ENCODE peak calls at places on chromosomes 13 and 19, in four cellular contexts. A is pancreas, S is WTC11, U is HCT116. I is an unnamed sample.

GRCh38 chr19:29860492-29860891 is 48.7 kb downstream of the CCNE1 start:
- ATAC-seq in S (peak), A (no peak), U (peak), I (no peak)

GRCh38 chr13:108346376-108346775 is 76.9 kb downstream of the TNFSF13B start:
- ATAC-seq in A (peak), U (no peak), S (peak), I (no peak)

GRCh38 chr19:21677696-21678418 is 89.5 kb downstream of the ZNF100 start:
- ATAC-seq in A (peak), U (no peak), S (peak), I (no peak)

GRCh38 chr13:26557393-26558073 is at the start of gene WASF3:
- ATAC-seq in S (peak), U (peak), A (peak), I (peak)

GRCh38 chr19:5214371-5214770 is 126.2 kb downstream of the PTPRS start:
- ATAC-seq in U (no peak), S (no peak), A (no peak), I (no peak)

GRCh38 chr19:8147579-8147978 is 1.8 kb downstream of the FBN3 start:
- ATAC-seq in U (no peak), S (no peak), A (no peak), I (no peak)

GRCh38 chr19:23437901-23438300 is 42.6 kb upstream of the ZNF91 start:
- ATAC-seq in S (peak), U (no peak), A (no peak), I (no peak)

GRCh38 chr13:80727321-80727975 is 386.5 kb upstream of the SPRY2 start:
- ATAC-seq in S (no peak), U (no peak), A (no peak), I (no peak)

GRCh38 chr19:3458595-3459284 is 21.6 kb downstream of the SMIM24 start:
- ATAC-seq in U (no peak), S (peak), A (peak), I (no peak)

GRCh38 chr19:42028304-42029216 is 34.5 kb upstream of the ATP1A3 start:
- ATAC-seq in S (peak), A (no peak), U (peak), I (no peak)